ENCODE peak calls at places on chromosomes 12 and 14, in six cellular contexts. V is immature natural killer cell; Z is NCI-H2227 treated with DMSO at 0.1 percent for 48 hours; G is pons; M is stimulated activated CD4-positive, alpha-beta T cell treated with anti-CD3 and anti-CD28 coated beads, Interleukin-15, amount 100 ng/mL, for 24 hours; Q is left ventricle myocardium superior. B is an unnamed sample.

GRCh38 chr12:98274430-98275130 is 240.8 kb upstream of the TMPO start:
- DNase-seq in V (no peak), Z (no peak), G (no peak), M (no peak), Q (no peak), B (no peak)

GRCh38 chr14:101673873-101674272 is 87.6 kb upstream of the PPP2R5C start:
- DNase-seq in V (no peak), Z (no peak), G (no peak), M (no peak), Q (no peak), B (no peak)

GRCh38 chr14:22547309-22547947 is 41.6 kb downstream of the DAD1 start:
- DNase-seq in V (no peak), Z (no peak), G (no peak), M (no peak), Q (peak), B (peak)

GRCh38 chr12:49131051-49131972 is at the start of gene TUBA1B:
- DNase-seq in V (peak), Z (peak), G (peak), M (peak), Q (peak), B (peak)

GRCh38 chr14:68951051-68951797 is 27.9 kb downstream of the ACTN1 start:
- DNase-seq in V (no peak), Z (no peak), G (no peak), M (no peak), Q (peak), B (no peak)

GRCh38 chr12:67519824-67520433 is 128.6 kb upstream of the DYRK2 start:
- DNase-seq in V (no peak), Z (no peak), G (no peak), M (no peak), Q (no peak), B (no peak)

GRCh38 chr12:78120866-78121590 is 290.3 kb downstream of the NAV3 start:
- DNase-seq in V (no peak), Z (peak), G (peak), M (no peak), Q (no peak), B (no peak)

GRCh38 chr12:49470986-49471385 is 67.8 kb upstream of the KCNH3 start:
- DNase-seq in V (no peak), Z (no peak), G (no peak), M (no peak), Q (no peak), B (no peak)

GRCh38 chr14:99649219-99649618 is 4.3 kb downstream of the HHIPL1 start:
- DNase-seq in V (no peak), Z (no peak), G (no peak), M (no peak), Q (no peak), B (no peak)

GRCh38 chr12:124233041-124233836 is 61.7 kb upstream of the RFLNA start:
- DNase-seq in V (no peak), Z (no peak), G (no peak), M (no peak), Q (no peak), B (no peak)

GRCh38 chr14:97046991-97047390 is 249.8 kb downstream of the VRK1 start:
- DNase-seq in V (no peak), Z (no peak), G (peak), M (no peak), Q (no peak), B (no peak)

GRCh38 chr12:82057770-82058169 is 298.6 kb upstream of the PPFIA2 start:
- DNase-seq in V (no peak), Z (no peak), G (peak), M (no peak), Q (no peak), B (no peak)

GRCh38 chr12:131370321-131370720 is 340.6 kb upstream of the SFSWAP start:
- DNase-seq in V (no peak), Z (no peak), G (no peak), M (no peak), Q (no peak), B (no peak)

GRCh38 chr12:122356192-122356635 is 66.3 kb downstream of the CLIP1 start:
- DNase-seq in V (peak), Z (peak), G (peak), M (peak), Q (no peak), B (peak)

GRCh38 chr14:81436296-81437138 is 36.4 kb upstream of the STON2 start:
- DNase-seq in V (no peak), Z (peak), G (peak), M (peak), Q (peak), B (peak)

GRCh38 chr12:95085612-95086011 is 12.2 kb upstream of the NR2C1 start:
- DNase-seq in V (no peak), Z (no peak), G (no peak), M (no peak), Q (no peak), B (no peak)

GRCh38 chr14:97390031-97390729 is 593.0 kb downstream of the VRK1 start:
- DNase-seq in V (no peak), Z (no peak), G (no peak), M (no peak), Q (no peak), B (no peak)

GRCh38 chr12:132788375-132789098 is 26.9 kb upstream of the ANKLE2 start:
- DNase-seq in V (no peak), Z (no peak), G (no peak), M (peak), Q (no peak), B (no peak)

GRCh38 chr14:31128601-31129526 is 78.7 kb downstream of the HECTD1 start:
- DNase-seq in V (no peak), Z (no peak), G (peak), M (no peak), Q (no peak), B (no peak)

GRCh38 chr14:104562606-104563005 is 17.0 kb upstream of the C14orf180 start:
- DNase-seq in V (no peak), Z (no peak), G (no peak), M (no peak), Q (peak), B (no peak)

GRCh38 chr12:108193922-108194321 is 64.8 kb downstream of the WSCD2 start:
- DNase-seq in V (no peak), Z (peak), G (peak), M (peak), Q (no peak), B (peak)

GRCh38 chr14:76705214-76705613 is 56.1 kb upstream of the VASH1 start:
- DNase-seq in V (no peak), Z (no peak), G (no peak), M (no peak), Q (no peak), B (no peak)

GRCh38 chr12:85740190-85740589 is 96.0 kb downstream of the RASSF9 start:
- DNase-seq in V (no peak), Z (no peak), G (no peak), M (no peak), Q (no peak), B (no peak)

GRCh38 chr12:92059976-92060375 is 85.7 kb downstream of the BTG1 start:
- DNase-seq in V (no peak), Z (no peak), G (no peak), M (no peak), Q (no peak), B (no peak)

GRCh38 chr14:23559010-23559920 is 3.2 kb downstream of the THTPA start:
- DNase-seq in V (peak), Z (peak), G (no peak), M (peak), Q (peak), B (peak)

GRCh38 chr12:26630546-26631027 is 202.4 kb downstream of the ITPR2 start:
- DNase-seq in V (no peak), Z (no peak), G (peak), M (no peak), Q (no peak), B (no peak)

GRCh38 chr12:102896067-102896466 is 21.0 kb downstream of the PAH start:
- DNase-seq in V (no peak), Z (peak), G (no peak), M (no peak), Q (no peak), B (no peak)

GRCh38 chr12:119122047-119122446 is 56.7 kb upstream of the HSPB8 start:
- DNase-seq in V (no peak), Z (no peak), G (no peak), M (no peak), Q (no peak), B (no peak)

GRCh38 chr12:49622501-49623141 is 740 bp upstream of the PRPF40B start:
- DNase-seq in V (peak), Z (no peak), G (no peak), M (peak), Q (peak), B (peak)